ENCODE peak calls at places on chromosome 4, in five cellular contexts. S, K, E, Z and B are unnamed samples.

GRCh38 chr4:128812360-128812958 is 3.0 kb downstream of the JADE1 start:
- DNase-seq in K (peak; percentile 83), Z (peak; percentile 40), E (peak; percentile 66), S (no peak), B (no peak)

GRCh38 chr4:19823781-19824180 is 427.9 kb upstream of the SLIT2 start:
- DNase-seq in S (no peak), E (no peak), K (no peak), Z (no peak), B (no peak)

GRCh38 chr4:7295201-7295916 is 103.0 kb downstream of the SORCS2 start:
- DNase-seq in Z (no peak), S (peak; percentile 38), K (no peak), E (no peak), B (no peak)

GRCh38 chr4:106056914-106057313 is 161.6 kb downstream of the NPNT start:
- DNase-seq in Z (no peak), S (no peak), E (no peak), K (no peak), B (no peak)

GRCh38 chr4:38368612-38369011 is 295.4 kb upstream of the KLF3 start:
- DNase-seq in K (peak; percentile 50), Z (no peak), E (peak; percentile 2), S (no peak), B (no peak)

GRCh38 chr4:158090323-158090722 is 82.5 kb downstream of the GASK1B start:
- DNase-seq in K (peak; percentile 50), Z (no peak), S (no peak), E (no peak), B (no peak)

GRCh38 chr4:10212400-10212799 is 95.8 kb upstream of the WDR1 start:
- DNase-seq in S (no peak), K (no peak), E (peak; percentile 54), Z (no peak), B (no peak)

GRCh38 chr4:158170691-158171455 is 2.0 kb downstream of the GASK1B start:
- DNase-seq in K (peak; percentile 53), E (no peak), Z (no peak), S (no peak), B (no peak)

GRCh38 chr4:152735302-152735917 is 44.1 kb downstream of the TIGD4 start:
- DNase-seq in Z (no peak), E (peak; percentile 4), S (no peak), K (peak; percentile 60), B (no peak)

GRCh38 chr4:2942532-2943363 is 20.5 kb downstream of the NOP14 start:
- DNase-seq in E (no peak), K (no peak), Z (no peak), S (no peak), B (no peak)

GRCh38 chr4:38162240-38162784 is 202.1 kb downstream of the PTTG2 start:
- DNase-seq in K (peak; percentile 94), E (peak; percentile 84), S (no peak), Z (no peak), B (no peak)

GRCh38 chr4:84857296-84857695 is 109.2 kb downstream of the WDFY3 start:
- DNase-seq in E (no peak), Z (no peak), S (no peak), K (no peak), B (no peak)

GRCh38 chr4:25776795-25777194 is 86.0 kb downstream of the SEL1L3 start:
- DNase-seq in E (no peak), K (no peak), S (no peak), Z (no peak), B (no peak)

GRCh38 chr4:79661196-79661595 is 253.2 kb upstream of the GK2 start:
- DNase-seq in K (no peak), Z (no peak), S (no peak), E (no peak), B (no peak)

GRCh38 chr4:108979754-108980153 is 216.9 kb upstream of the ETNPPL start:
- DNase-seq in S (no peak), Z (no peak), K (no peak), E (no peak), B (no peak)

GRCh38 chr4:185742766-185743165 is 69.2 kb downstream of the SORBS2 start:
- DNase-seq in S (no peak), Z (no peak), E (no peak), K (peak; percentile 57), B (no peak)

GRCh38 chr4:3820016-3820805 is 54.0 kb downstream of the ADRA2C start:
- DNase-seq in S (no peak), Z (no peak), K (no peak), E (no peak), B (no peak)

GRCh38 chr4:155809835-155810234 is 51.0 kb downstream of the GUCY1B1 start:
- DNase-seq in E (peak; percentile 83), K (peak; percentile 96), S (no peak), Z (no peak), B (no peak)

GRCh38 chr4:157079441-157079840 is 3.5 kb downstream of the GLRB start:
- DNase-seq in K (no peak), Z (no peak), E (no peak), S (no peak), B (no peak)

GRCh38 chr4:19319607-19320006 is 932.1 kb upstream of the SLIT2 start:
- DNase-seq in S (no peak), K (no peak), E (no peak), Z (no peak), B (no peak)

GRCh38 chr4:150781108-150781663 is 199.2 kb downstream of the MAB21L2 start:
- DNase-seq in Z (no peak), K (no peak), E (no peak), S (no peak), B (no peak)

GRCh38 chr4:121209171-121209570 is 45.0 kb upstream of the TNIP3 start:
- DNase-seq in E (no peak), Z (no peak), S (no peak), K (no peak), B (no peak)

GRCh38 chr4:98166025-98166730 is 22.9 kb upstream of the STPG2 start:
- DNase-seq in S (no peak), Z (no peak), E (peak; percentile 2), K (peak; percentile 4), B (no peak)

GRCh38 chr4:26342328-26343040 is 21.7 kb downstream of the RBPJ start:
- DNase-seq in Z (no peak), E (peak; percentile 86), K (peak; percentile 86), S (no peak), B (no peak)

GRCh38 chr4:85092536-85092935 is 126.0 kb upstream of the WDFY3 start:
- DNase-seq in Z (no peak), K (no peak), S (no peak), E (no peak), B (no peak)

GRCh38 chr4:184359905-184360304 is 114.4 kb downstream of the IRF2 start:
- DNase-seq in E (no peak), S (no peak), K (peak; percentile 68), Z (no peak), B (no peak)

GRCh38 chr4:3111461-3111860 is 37.0 kb downstream of the HTT start:
- DNase-seq in E (peak; percentile 80), S (no peak), K (peak; percentile 59), Z (no peak), B (no peak)

GRCh38 chr4:68369474-68369805 is 19.6 kb upstream of the YTHDC1 start:
- DNase-seq in E (no peak), S (no peak), K (no peak), Z (no peak), B (no peak)

GRCh38 chr4:80265571-80266266 is 745 bp upstream of the FGF5 start:
- DNase-seq in S (no peak), K (peak; percentile 53), E (peak; percentile 85), Z (no peak), B (no peak)

GRCh38 chr4:55447108-55447708 is 51.5 kb downstream of the TMEM165 start:
- DNase-seq in K (no peak), E (no peak), S (no peak), Z (no peak), B (no peak)

GRCh38 chr4:55446578-55446922 is 50.8 kb downstream of the TMEM165 start:
- DNase-seq in Z (no peak), S (no peak), E (no peak), K (no peak), B (no peak)

GRCh38 chr4:55445921-55446577 is 50.3 kb downstream of the TMEM165 start:
- DNase-seq in Z (no peak), K (peak; percentile 84), E (peak; percentile 85), S (no peak), B (no peak)

GRCh38 chr4:55442541-55442940 is 46.8 kb downstream of the TMEM165 start:
- DNase-seq in S (no peak), K (no peak), E (no peak), Z (no peak), B (no peak)

DNA sequence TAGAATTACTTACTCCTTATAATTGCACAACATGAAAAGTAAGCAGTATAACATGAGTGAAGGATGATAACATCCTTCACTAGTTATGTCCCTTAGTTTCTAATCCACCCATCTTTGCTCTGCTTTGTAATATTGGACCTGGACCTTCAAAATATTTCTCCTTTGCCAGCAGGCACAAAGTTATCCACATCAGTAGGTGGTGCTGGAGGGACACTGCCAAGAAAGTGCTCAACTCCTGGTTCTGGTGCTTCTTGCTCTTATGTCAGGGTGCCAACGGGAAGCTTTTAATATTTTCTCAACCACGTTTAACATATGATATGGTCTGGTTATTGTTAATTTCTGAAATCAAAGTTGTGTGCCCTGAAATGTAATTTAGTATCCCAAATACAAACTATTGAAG is 49.1 kb downstream of the TMEM165 start:
- DNase-seq in K (peak; percentile 70), Z (no peak), E (peak; percentile 56), S (no peak), B (no peak)
- TF ChIP-seq CTCF in K (peak; percentile 71), Z (no peak), E (peak; percentile 69), S (no peak), B (no peak)

DNA sequence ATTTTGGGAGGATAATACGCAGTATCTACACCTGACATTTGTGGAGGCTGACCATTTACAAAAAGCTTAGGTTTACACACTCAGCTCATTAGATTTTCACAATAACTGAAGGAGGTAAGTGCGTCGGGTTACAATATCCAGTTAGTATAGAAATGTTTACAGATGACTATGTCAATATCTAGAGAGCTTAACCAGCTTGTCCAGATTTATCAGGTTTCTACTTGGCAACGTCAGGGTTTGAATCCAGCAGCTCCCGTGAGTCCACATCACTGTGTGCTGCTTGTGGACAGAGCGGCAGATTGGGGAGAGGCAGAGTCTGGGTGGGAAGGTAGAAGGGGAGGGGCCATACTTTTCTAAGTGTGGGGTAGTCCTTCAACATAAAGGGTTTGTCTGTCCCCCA is 28.3 kb downstream of the ARHGAP10 start:
- DNase-seq in Z (no peak), K (no peak), E (no peak), S (no peak), B (no peak)
- TF ChIP-seq CTCF in Z (no peak), K (no peak), E (no peak), S (no peak), B (no peak)

DNA sequence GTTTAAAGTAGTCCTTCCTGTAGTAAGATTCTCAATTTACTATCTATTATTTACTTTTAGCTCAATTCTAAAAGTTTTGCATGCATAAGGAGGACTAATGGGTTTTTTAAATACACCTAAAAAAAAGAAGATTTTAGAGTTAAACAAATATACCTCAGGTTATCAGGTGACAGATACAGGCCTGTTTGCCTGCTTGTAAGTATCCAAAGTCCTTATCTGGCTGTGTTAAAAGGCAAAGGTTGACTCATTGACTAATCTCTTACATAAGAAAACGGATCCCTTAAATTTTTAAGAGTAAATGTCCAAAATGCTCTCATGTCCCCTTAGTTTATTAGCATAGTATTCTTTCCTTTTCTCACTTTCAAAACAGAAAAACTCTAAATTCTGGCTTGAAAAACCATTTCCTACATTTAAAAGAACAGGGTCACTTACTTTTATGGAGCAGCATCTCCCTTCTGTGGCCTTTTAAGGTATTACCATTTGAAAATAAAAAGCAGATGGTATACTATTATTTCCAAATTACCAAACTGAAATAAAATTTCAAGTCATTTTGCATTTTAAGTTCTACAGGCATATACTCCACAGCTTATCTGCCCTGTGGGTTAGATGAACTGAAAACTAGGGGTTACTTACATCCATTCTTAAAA is 4.5 kb downstream of the CBR4 start:
- DNase-seq in K (peak; percentile 61), Z (no peak), S (no peak), E (peak; percentile 28), B (no peak)
- TF ChIP-seq CTCF in K (peak; percentile 55), Z (peak; percentile 38), S (peak; percentile 71), E (peak; percentile 81), B (no peak)

GRCh38 chr4:31045724-31046318 is 325.7 kb downstream of the PCDH7 start:
- DNase-seq in Z (no peak), S (no peak), E (no peak), K (peak; percentile 62), B (no peak)
- TF ChIP-seq CTCF in Z (peak; percentile 63), S (peak; percentile 67), E (peak; percentile 31), K (peak; percentile 66), B (no peak)